ENCODE peak calls at places on chromosomes 11 and 22, in eight cellular contexts. One of them, this sample, is unnamed.

GRCh38 chr11:85821636-85822035 is 10.7 kb upstream of the SYTL2 start:
- DNase-seq in NCI-H1092: no peak
- DNase-seq in erythroblast: no peak
- DNase-seq in colonic mucosa: peak
- DNase-seq in HFFc6: peak
- DNase-seq in germinal center: no peak
- DNase-seq in NCI-H82: no peak
- DNase-seq in M059J: peak
- DNase-seq in this sample: no peak

GRCh38 chr11:126518130-126518995 is 162.9 kb downstream of the ST3GAL4 start:
- DNase-seq in colonic mucosa: no peak
- DNase-seq in erythroblast: no peak
- DNase-seq in germinal center: no peak
- DNase-seq in NCI-H82: peak
- DNase-seq in NCI-H1092: no peak
- DNase-seq in HFFc6: no peak
- DNase-seq in M059J: no peak
- DNase-seq in this sample: peak

GRCh38 chr22:37499006-37499707 is 13.0 kb upstream of the MFNG start:
- DNase-seq in NCI-H1092: no peak
- DNase-seq in erythroblast: no peak
- DNase-seq in NCI-H82: peak
- DNase-seq in colonic mucosa: no peak
- DNase-seq in HFFc6: no peak
- DNase-seq in M059J: no peak
- DNase-seq in germinal center: no peak
- DNase-seq in this sample: no peak

GRCh38 chr22:35313311-35314121 is 13.8 kb downstream of the TOM1 start:
- DNase-seq in NCI-H82: peak
- DNase-seq in colonic mucosa: no peak
- DNase-seq in HFFc6: peak
- DNase-seq in erythroblast: peak
- DNase-seq in germinal center: no peak
- DNase-seq in NCI-H1092: peak
- DNase-seq in M059J: peak
- DNase-seq in this sample: peak

GRCh38 chr11:77107950-77108349 is 5.3 kb downstream of the OMP start:
- DNase-seq in M059J: peak
- DNase-seq in HFFc6: peak
- DNase-seq in germinal center: no peak
- DNase-seq in erythroblast: no peak
- DNase-seq in colonic mucosa: peak
- DNase-seq in NCI-H82: no peak
- DNase-seq in NCI-H1092: no peak
- DNase-seq in this sample: no peak

GRCh38 chr11:16787035-16787744 is 48.7 kb downstream of the C11orf58 start:
- DNase-seq in HFFc6: no peak
- DNase-seq in germinal center: no peak
- DNase-seq in M059J: peak
- DNase-seq in colonic mucosa: no peak
- DNase-seq in erythroblast: no peak
- DNase-seq in NCI-H82: no peak
- DNase-seq in NCI-H1092: no peak
- DNase-seq in this sample: no peak

GRCh38 chr11:92253945-92254344 is 29.3 kb downstream of the FAT3 start:
- DNase-seq in HFFc6: no peak
- DNase-seq in colonic mucosa: no peak
- DNase-seq in NCI-H1092: no peak
- DNase-seq in erythroblast: no peak
- DNase-seq in NCI-H82: no peak
- DNase-seq in M059J: no peak
- DNase-seq in germinal center: no peak
- DNase-seq in this sample: no peak

GRCh38 chr11:36487619-36488018 is 22.5 kb downstream of the TRAF6 start:
- DNase-seq in NCI-H1092: no peak
- DNase-seq in HFFc6: no peak
- DNase-seq in erythroblast: no peak
- DNase-seq in NCI-H82: no peak
- DNase-seq in M059J: no peak
- DNase-seq in colonic mucosa: no peak
- DNase-seq in germinal center: no peak
- DNase-seq in this sample: no peak

GRCh38 chr22:22156716-22157499 is 87.7 kb upstream of the VPREB1 start:
- DNase-seq in colonic mucosa: peak
- DNase-seq in M059J: peak
- DNase-seq in germinal center: peak
- DNase-seq in HFFc6: peak
- DNase-seq in erythroblast: peak
- DNase-seq in NCI-H1092: peak
- DNase-seq in NCI-H82: peak
- DNase-seq in this sample: no peak

GRCh38 chr11:1178201-1178885 is 20.6 kb downstream of the MUC5AC start:
- DNase-seq in colonic mucosa: no peak
- DNase-seq in erythroblast: no peak
- DNase-seq in HFFc6: no peak
- DNase-seq in germinal center: no peak
- DNase-seq in M059J: no peak
- DNase-seq in NCI-H82: no peak
- DNase-seq in NCI-H1092: no peak
- DNase-seq in this sample: no peak

GRCh38 chr22:44620841-44621382 is 81.1 kb upstream of the PRR5 start:
- DNase-seq in HFFc6: no peak
- DNase-seq in NCI-H1092: no peak
- DNase-seq in germinal center: no peak
- DNase-seq in M059J: no peak
- DNase-seq in NCI-H82: peak
- DNase-seq in colonic mucosa: no peak
- DNase-seq in erythroblast: no peak
- DNase-seq in this sample: no peak

GRCh38 chr22:41181349-41182241 is 23.5 kb upstream of the L3MBTL2 start:
- DNase-seq in colonic mucosa: no peak
- DNase-seq in HFFc6: peak
- DNase-seq in erythroblast: no peak
- DNase-seq in NCI-H1092: no peak
- DNase-seq in germinal center: no peak
- DNase-seq in NCI-H82: peak
- DNase-seq in M059J: peak
- DNase-seq in this sample: no peak

GRCh38 chr11:76888989-76889388 is 28.3 kb downstream of the ACER3 start:
- DNase-seq in erythroblast: peak
- DNase-seq in NCI-H1092: no peak
- DNase-seq in M059J: peak
- DNase-seq in HFFc6: no peak
- DNase-seq in colonic mucosa: no peak
- DNase-seq in NCI-H82: no peak
- DNase-seq in germinal center: no peak
- DNase-seq in this sample: no peak

GRCh38 chr11:61793084-61793828 is 545 bp downstream of the FEN1 start:
- DNase-seq in M059J: no peak
- DNase-seq in colonic mucosa: no peak
- DNase-seq in NCI-H82: no peak
- DNase-seq in HFFc6: no peak
- DNase-seq in NCI-H1092: no peak
- DNase-seq in erythroblast: peak
- DNase-seq in germinal center: no peak
- DNase-seq in this sample: no peak

GRCh38 chr22:18024956-18025720 is 777 bp upstream of the MICAL3 start:
- DNase-seq in germinal center: no peak
- DNase-seq in M059J: no peak
- DNase-seq in erythroblast: no peak
- DNase-seq in NCI-H82: no peak
- DNase-seq in HFFc6: no peak
- DNase-seq in NCI-H1092: no peak
- DNase-seq in colonic mucosa: no peak
- DNase-seq in this sample: no peak

GRCh38 chr11:119166368-119167076 is 2.0 kb upstream of the NLRX1 start:
- DNase-seq in M059J: peak
- DNase-seq in germinal center: no peak
- DNase-seq in NCI-H1092: no peak
- DNase-seq in HFFc6: peak
- DNase-seq in NCI-H82: no peak
- DNase-seq in erythroblast: no peak
- DNase-seq in colonic mucosa: no peak
- DNase-seq in this sample: no peak

GRCh38 chr11:12005476-12005875 is 3.0 kb downstream of the DKK3 start:
- DNase-seq in NCI-H82: no peak
- DNase-seq in NCI-H1092: no peak
- DNase-seq in colonic mucosa: no peak
- DNase-seq in HFFc6: peak
- DNase-seq in germinal center: no peak
- DNase-seq in M059J: peak
- DNase-seq in erythroblast: no peak
- DNase-seq in this sample: no peak

GRCh38 chr11:1303973-1304372 is 5.5 kb downstream of the TOLLIP start:
- DNase-seq in NCI-H82: no peak
- DNase-seq in germinal center: no peak
- DNase-seq in NCI-H1092: no peak
- DNase-seq in HFFc6: no peak
- DNase-seq in M059J: no peak
- DNase-seq in colonic mucosa: no peak
- DNase-seq in erythroblast: no peak
- DNase-seq in this sample: no peak

GRCh38 chr22:37806409-37807338 is 1.1 kb upstream of the GCAT start:
- DNase-seq in colonic mucosa: peak
- DNase-seq in erythroblast: peak
- DNase-seq in NCI-H82: peak
- DNase-seq in NCI-H1092: no peak
- DNase-seq in germinal center: no peak
- DNase-seq in HFFc6: peak
- DNase-seq in M059J: peak
- DNase-seq in this sample: no peak

GRCh38 chr11:33417121-33417520 is 159.9 kb downstream of the HIPK3 start:
- DNase-seq in erythroblast: no peak
- DNase-seq in NCI-H1092: no peak
- DNase-seq in M059J: no peak
- DNase-seq in NCI-H82: no peak
- DNase-seq in germinal center: no peak
- DNase-seq in HFFc6: no peak
- DNase-seq in colonic mucosa: no peak
- DNase-seq in this sample: no peak

GRCh38 chr22:40289991-40290459 is 56.3 kb upstream of the ADSL start:
- DNase-seq in erythroblast: no peak
- DNase-seq in colonic mucosa: no peak
- DNase-seq in HFFc6: no peak
- DNase-seq in NCI-H1092: no peak
- DNase-seq in M059J: no peak
- DNase-seq in NCI-H82: no peak
- DNase-seq in germinal center: peak
- DNase-seq in this sample: no peak

GRCh38 chr11:85685131-85685819 is 720 bp downstream of the CCDC89 start:
- DNase-seq in NCI-H82: peak
- DNase-seq in colonic mucosa: no peak
- DNase-seq in HFFc6: peak
- DNase-seq in germinal center: no peak
- DNase-seq in erythroblast: no peak
- DNase-seq in M059J: no peak
- DNase-seq in NCI-H1092: no peak
- DNase-seq in this sample: peak

GRCh38 chr11:86255896-86256295 is 11.3 kb downstream of the EED start:
- DNase-seq in NCI-H1092: no peak
- DNase-seq in M059J: no peak
- DNase-seq in HFFc6: no peak
- DNase-seq in erythroblast: no peak
- DNase-seq in colonic mucosa: no peak
- DNase-seq in NCI-H82: no peak
- DNase-seq in germinal center: no peak
- DNase-seq in this sample: no peak

GRCh38 chr11:26987726-26988125 is 6.2 kb upstream of the FIBIN start:
- DNase-seq in HFFc6: no peak
- DNase-seq in erythroblast: no peak
- DNase-seq in M059J: no peak
- DNase-seq in NCI-H1092: no peak
- DNase-seq in germinal center: no peak
- DNase-seq in colonic mucosa: no peak
- DNase-seq in NCI-H82: no peak
- DNase-seq in this sample: no peak

GRCh38 chr11:111912535-111912934 is at the start of gene HSPB2:
- DNase-seq in HFFc6: no peak
- DNase-seq in germinal center: no peak
- DNase-seq in NCI-H82: no peak
- DNase-seq in colonic mucosa: no peak
- DNase-seq in erythroblast: no peak
- DNase-seq in NCI-H1092: no peak
- DNase-seq in M059J: no peak
- DNase-seq in this sample: peak

GRCh38 chr22:41914611-41915034 is 251 bp downstream of the SHISA8 start:
- DNase-seq in erythroblast: no peak
- DNase-seq in HFFc6: no peak
- DNase-seq in M059J: no peak
- DNase-seq in colonic mucosa: no peak
- DNase-seq in germinal center: peak
- DNase-seq in NCI-H82: no peak
- DNase-seq in NCI-H1092: no peak
- DNase-seq in this sample: no peak

GRCh38 chr11:114059278-114059983 is at the start of gene ZBTB16:
- DNase-seq in NCI-H82: peak
- DNase-seq in NCI-H1092: peak
- DNase-seq in germinal center: no peak
- DNase-seq in erythroblast: peak
- DNase-seq in colonic mucosa: peak
- DNase-seq in HFFc6: no peak
- DNase-seq in M059J: no peak
- DNase-seq in this sample: peak